ENCODE peak calls at places on chromosomes 1 and 21, in ten cellular contexts. N is body of pancreas; W is iPS DF 6.9; I is skeletal muscle cell; X is neural progenitor cell; O is cardiac muscle cell; M is hepatocyte; B is cardiac fibroblast; Y is Jurkat, Clone E6-1; C is lower lobe of right lung. P is an unnamed sample.

GRCh38 chr1:90719321-90720136 is 2.4 kb upstream of the BARHL2 start:
- DNase-seq in O (no peak), W (no peak), X (peak; percentile 59), Y (no peak), C (no peak), M (no peak), I (no peak), B (no peak), N (no peak), P (no peak)

GRCh38 chr1:110576441-110576840 is 29.7 kb downstream of the KCNA2 start:
- DNase-seq in W (no peak), M (no peak), N (no peak), X (no peak), Y (no peak), I (no peak), B (no peak), O (no peak), C (no peak), P (no peak)

GRCh38 chr1:243336163-243336562 is 80.3 kb downstream of the SDCCAG8 start:
- DNase-seq in Y (no peak), M (no peak), N (no peak), I (no peak), B (no peak), X (no peak), W (no peak), C (no peak), O (no peak), P (no peak)

GRCh38 chr1:197200468-197200899 is 54.0 kb upstream of the ASPM start:
- DNase-seq in N (no peak), W (no peak), X (peak; percentile 12), O (no peak), I (no peak), B (peak; percentile 35), Y (no peak), C (no peak), M (peak; percentile 23), P (no peak)

GRCh38 chr1:108082741-108083562 is 117.2 kb downstream of the SLC25A24 start:
- DNase-seq in Y (peak; percentile 48), W (no peak), C (no peak), I (no peak), N (no peak), X (peak; percentile 15), O (no peak), B (no peak), M (no peak), P (no peak)

GRCh38 chr1:31723828-31724359 is 20.1 kb upstream of the COL16A1 start:
- DNase-seq in W (no peak), N (peak; percentile 62), B (peak; percentile 76), Y (peak; percentile 46), O (peak; percentile 94), C (peak; percentile 72), M (peak; percentile 91), X (peak; percentile 95), I (peak; percentile 45), P (no peak)

GRCh38 chr1:230972855-230973271 is 5.8 kb downstream of the TTC13 start:
- DNase-seq in M (no peak), Y (peak; percentile 94), N (no peak), O (no peak), I (no peak), B (no peak), C (no peak), X (no peak), W (no peak), P (no peak)

GRCh38 chr1:227892930-227893695 is 54.6 kb downstream of the WNT9A start:
- DNase-seq in C (peak; percentile 37), N (peak; percentile 5), X (no peak), Y (no peak), I (no peak), M (no peak), W (no peak), B (no peak), O (no peak), P (peak; percentile 4)

GRCh38 chr21:29377266-29377665 is 78.5 kb downstream of the BACH1 start:
- DNase-seq in I (no peak), O (no peak), X (no peak), M (no peak), W (no peak), N (no peak), C (no peak), Y (no peak), B (no peak), P (no peak)

GRCh38 chr21:29378814-29379213 is 80.1 kb downstream of the BACH1 start:
- DNase-seq in W (no peak), C (no peak), Y (no peak), X (no peak), I (peak; percentile 6), M (no peak), B (peak; percentile 9), N (no peak), O (no peak), P (peak; percentile 56)

GRCh38 chr21:29379517-29380054 is 80.9 kb downstream of the BACH1 start:
- DNase-seq in M (no peak), I (no peak), O (no peak), B (no peak), X (no peak), N (no peak), C (peak; percentile 49), W (no peak), Y (no peak), P (no peak)

GRCh38 chr21:29374481-29374880 is 75.8 kb downstream of the BACH1 start:
- DNase-seq in C (no peak), Y (no peak), I (no peak), X (no peak), N (no peak), W (no peak), O (no peak), B (no peak), M (no peak), P (no peak)

GRCh38 chr21:29376556-29376955 is 77.8 kb downstream of the BACH1 start:
- DNase-seq in X (peak; percentile 70), N (peak; percentile 55), M (peak; percentile 14), O (peak; percentile 42), Y (peak; percentile 68), I (no peak), W (peak; percentile 50), C (peak; percentile 65), B (peak; percentile 59), P (peak; percentile 63)
- H3K4me3 ChIP-seq in X (no peak overlapping the region), N (no peak overlapping the region), M (no peak overlapping the region), O (no peak overlapping the region), Y (no peak overlapping the region), I (no peak overlapping the region), W (no peak overlapping the region), C (no peak overlapping the region), B (no peak overlapping the region), P (no peak overlapping the region)

GRCh38 chr1:184052194-184052559 is 647 bp downstream of the TSEN15 start:
- DNase-seq in Y (peak; percentile 11), O (no peak), X (no peak), C (no peak), N (no peak), B (peak; percentile 18), M (no peak), I (no peak), W (no peak), P (no peak)
- H3K4me3 ChIP-seq in Y (peak overlapping the region; percentile 71), O (peak overlapping the region; percentile 84), X (peak overlapping the region; percentile 60), C (peak overlapping the region; percentile 90), N (peak overlapping the region; percentile 79), B (peak overlapping the region; percentile 93), M (peak overlapping the region; percentile 85), I (peak overlapping the region; percentile 93), W (peak overlapping the region; percentile 88), P (peak overlapping the region; percentile 92)

DNA sequence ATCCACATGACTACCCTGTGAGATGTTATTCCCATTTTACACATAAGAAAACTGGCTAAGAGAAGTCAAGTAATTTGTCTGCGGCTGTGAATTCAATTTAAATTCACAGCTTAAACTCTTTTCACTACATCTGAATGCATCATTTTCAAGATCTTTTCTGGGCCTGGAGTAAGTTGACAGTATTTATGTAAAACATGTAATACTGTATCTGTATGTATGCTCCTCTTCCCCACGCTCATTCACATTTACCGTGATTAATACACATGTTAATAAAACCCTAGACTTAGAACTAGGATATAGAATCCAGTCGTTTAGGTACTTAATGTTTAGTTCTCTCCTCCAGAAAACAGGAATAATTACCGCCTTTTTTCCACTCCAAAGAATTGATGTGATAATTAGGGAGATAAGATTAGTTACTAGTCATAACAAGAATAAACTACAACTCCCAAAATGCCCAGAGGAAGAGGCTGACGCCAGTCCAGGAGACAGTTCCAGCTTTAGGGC is 442 bp upstream of the PPP1R12B start:
- DNase-seq in Y (no peak), N (no peak), I (no peak), X (no peak), O (no peak), W (no peak), C (no peak), M (no peak), B (no peak), P (no peak)
- H3K4me3 ChIP-seq in Y (peak overlapping the region; percentile 77), N (no peak overlapping the region), I (no peak overlapping the region), X (no peak overlapping the region), O (no peak overlapping the region), W (no peak overlapping the region), C (no peak overlapping the region), M (no peak overlapping the region), B (no peak overlapping the region), P (peak overlapping the region; percentile 84)

GRCh38 chr1:84409888-84410287 is 11.6 kb downstream of the DNASE2B start:
- DNase-seq in I (no peak), X (no peak), W (no peak), Y (no peak), N (no peak), M (no peak), B (no peak), O (no peak), C (no peak), P (no peak)

GRCh38 chr1:84415386-84415785 is 17.1 kb downstream of the DNASE2B start:
- DNase-seq in W (no peak), B (peak; percentile 36), N (no peak), Y (no peak), M (no peak), X (no peak), O (no peak), C (no peak), I (no peak), P (no peak)

GRCh38 chr1:84407524-84408318 is 9.4 kb downstream of the DNASE2B start:
- DNase-seq in B (no peak), I (peak; percentile 16), N (no peak), Y (no peak), M (no peak), X (no peak), O (no peak), W (no peak), C (no peak), P (no peak)

GRCh38 chr1:84410328-84411107 is 12.2 kb downstream of the DNASE2B start:
- DNase-seq in C (no peak), X (no peak), Y (no peak), W (no peak), B (no peak), O (no peak), I (no peak), N (no peak), M (no peak), P (no peak)

GRCh38 chr1:84412316-84412942 is 14.1 kb downstream of the DNASE2B start:
- DNase-seq in B (peak; percentile 90), O (no peak), Y (no peak), C (no peak), W (no peak), X (no peak), M (no peak), N (no peak), I (peak; percentile 68), P (no peak)
- H3K4me3 ChIP-seq in B (no peak overlapping the region), O (no peak overlapping the region), Y (no peak overlapping the region), C (no peak overlapping the region), W (no peak overlapping the region), X (no peak overlapping the region), M (no peak overlapping the region), N (no peak overlapping the region), I (no peak overlapping the region), P (no peak overlapping the region)

P was measured in BE2C.